ENCODE peak calls at places on chromosomes 11 and 22, in six cellular contexts. One of them, this sample, is unnamed. For H3K4me1, the result is how much of the 10 kb centered on the place peaks cover.

GRCh38 chr11:27319065-27319464 is 44.0 kb downstream of the CCDC34 start:
- DNase-seq in ovary: no peak
- DNase-seq in body of pancreas: no peak
- DNase-seq in sigmoid colon: no peak
- DNase-seq in esophagus muscularis mucosa: no peak
- DNase-seq in right lobe of liver: no peak
- DNase-seq in this sample: no peak

GRCh38 chr11:120594746-120595145 is 83.2 kb downstream of the GRIK4 start:
- DNase-seq in ovary: peak
- DNase-seq in body of pancreas: no peak
- DNase-seq in sigmoid colon: no peak
- DNase-seq in esophagus muscularis mucosa: no peak
- DNase-seq in right lobe of liver: no peak
- DNase-seq in this sample: no peak

GRCh38 chr11:119376197-119376847 is 5.2 kb downstream of the USP2 start:
- DNase-seq in ovary: peak
- DNase-seq in body of pancreas: peak
- DNase-seq in sigmoid colon: peak
- DNase-seq in esophagus muscularis mucosa: no peak
- DNase-seq in right lobe of liver: peak
- DNase-seq in this sample: peak

GRCh38 chr22:26168199-26168915 is 905 bp upstream of the SEZ6L start:
- DNase-seq in ovary: no peak
- DNase-seq in body of pancreas: no peak
- DNase-seq in sigmoid colon: no peak
- DNase-seq in esophagus muscularis mucosa: no peak
- DNase-seq in right lobe of liver: no peak
- DNase-seq in this sample: no peak

GRCh38 chr22:31852691-31853370 is 91.5 kb upstream of the YWHAH start:
- DNase-seq in ovary: no peak
- DNase-seq in body of pancreas: no peak
- DNase-seq in sigmoid colon: no peak
- DNase-seq in esophagus muscularis mucosa: no peak
- DNase-seq in right lobe of liver: no peak
- DNase-seq in this sample: no peak

GRCh38 chr22:29914165-29914564 is 31.2 kb downstream of the MTMR3 start:
- DNase-seq in ovary: no peak
- DNase-seq in body of pancreas: no peak
- DNase-seq in sigmoid colon: no peak
- DNase-seq in esophagus muscularis mucosa: no peak
- DNase-seq in right lobe of liver: no peak
- DNase-seq in this sample: no peak

GRCh38 chr11:113281052-113281725 is 33.2 kb upstream of the TTC12 start:
- DNase-seq in ovary: no peak
- DNase-seq in body of pancreas: no peak
- DNase-seq in sigmoid colon: no peak
- DNase-seq in esophagus muscularis mucosa: peak
- DNase-seq in right lobe of liver: no peak
- DNase-seq in this sample: peak

GRCh38 chr11:96817488-96817887 is 427.7 kb downstream of the JRKL start:
- DNase-seq in ovary: no peak
- DNase-seq in body of pancreas: no peak
- DNase-seq in sigmoid colon: no peak
- DNase-seq in esophagus muscularis mucosa: no peak
- DNase-seq in right lobe of liver: no peak
- DNase-seq in this sample: no peak

GRCh38 chr22:20128902-20129746 is 2.5 kb upstream of the ZDHHC8 start:
- DNase-seq in ovary: no peak
- DNase-seq in body of pancreas: peak
- DNase-seq in sigmoid colon: no peak
- DNase-seq in esophagus muscularis mucosa: no peak
- DNase-seq in right lobe of liver: peak
- DNase-seq in this sample: peak

GRCh38 chr11:1203505-1204271 is 19.2 kb upstream of the MUC5B start:
- DNase-seq in ovary: peak
- DNase-seq in body of pancreas: peak
- DNase-seq in sigmoid colon: peak
- DNase-seq in esophagus muscularis mucosa: no peak
- DNase-seq in right lobe of liver: peak
- DNase-seq in this sample: no peak

GRCh38 chr11:92380882-92381281 is 156.3 kb downstream of the FAT3 start:
- DNase-seq in ovary: no peak
- DNase-seq in body of pancreas: no peak
- DNase-seq in sigmoid colon: no peak
- DNase-seq in esophagus muscularis mucosa: no peak
- DNase-seq in right lobe of liver: no peak
- DNase-seq in this sample: no peak

GRCh38 chr11:32817181-32817842 is 12.4 kb upstream of the PRRG4 start:
- DNase-seq in ovary: no peak
- DNase-seq in body of pancreas: no peak
- DNase-seq in sigmoid colon: no peak
- DNase-seq in esophagus muscularis mucosa: no peak
- DNase-seq in right lobe of liver: no peak
- DNase-seq in this sample: no peak

GRCh38 chr22:29517215-29517908 is 36.2 kb downstream of the THOC5 start:
- DNase-seq in ovary: no peak
- DNase-seq in body of pancreas: peak
- DNase-seq in sigmoid colon: no peak
- DNase-seq in esophagus muscularis mucosa: no peak
- DNase-seq in right lobe of liver: peak
- DNase-seq in this sample: peak

GRCh38 chr22:27842994-27843431 is 41.5 kb upstream of the MN1 start:
- DNase-seq in ovary: no peak
- DNase-seq in body of pancreas: no peak
- DNase-seq in sigmoid colon: peak
- DNase-seq in esophagus muscularis mucosa: no peak
- DNase-seq in right lobe of liver: no peak
- DNase-seq in this sample: no peak

GRCh38 chr22:50621948-50622722 is 5.8 kb downstream of the ARSA start:
- DNase-seq in ovary: peak
- DNase-seq in body of pancreas: peak
- DNase-seq in sigmoid colon: no peak
- DNase-seq in esophagus muscularis mucosa: no peak
- DNase-seq in right lobe of liver: no peak
- DNase-seq in this sample: no peak

GRCh38 chr11:8262552-8263108 is 1.0 kb downstream of the LMO1 start:
- DNase-seq in ovary: peak
- DNase-seq in body of pancreas: peak
- DNase-seq in sigmoid colon: peak
- DNase-seq in esophagus muscularis mucosa: no peak
- DNase-seq in right lobe of liver: peak
- DNase-seq in this sample: peak

GRCh38 chr11:28521075-28521474 is 412.9 kb downstream of the METTL15 start:
- DNase-seq in ovary: no peak
- DNase-seq in body of pancreas: no peak
- DNase-seq in sigmoid colon: no peak
- DNase-seq in esophagus muscularis mucosa: no peak
- DNase-seq in right lobe of liver: no peak
- DNase-seq in this sample: no peak

GRCh38 chr22:40955516-40955915 is 4.3 kb downstream of the RBX1 start:
- DNase-seq in ovary: no peak
- DNase-seq in body of pancreas: no peak
- DNase-seq in sigmoid colon: no peak
- DNase-seq in esophagus muscularis mucosa: no peak
- DNase-seq in right lobe of liver: no peak
- DNase-seq in this sample: no peak

GRCh38 chr22:37752189-37753061 is 55.3 kb upstream of the GCAT start:
- DNase-seq in ovary: peak
- DNase-seq in body of pancreas: peak
- DNase-seq in sigmoid colon: peak
- DNase-seq in esophagus muscularis mucosa: peak
- DNase-seq in right lobe of liver: peak
- DNase-seq in this sample: peak

GRCh38 chr22:35312198-35313059 is 12.7 kb downstream of the TOM1 start:
- DNase-seq in ovary: peak
- DNase-seq in body of pancreas: peak
- DNase-seq in sigmoid colon: peak
- DNase-seq in esophagus muscularis mucosa: no peak
- DNase-seq in right lobe of liver: peak
- DNase-seq in this sample: no peak

GRCh38 chr22:49440931-49441330 is 386.7 kb downstream of the BRD1 start:
- DNase-seq in ovary: no peak
- DNase-seq in body of pancreas: no peak
- DNase-seq in sigmoid colon: no peak
- DNase-seq in esophagus muscularis mucosa: no peak
- DNase-seq in right lobe of liver: peak
- DNase-seq in this sample: no peak

DNA sequence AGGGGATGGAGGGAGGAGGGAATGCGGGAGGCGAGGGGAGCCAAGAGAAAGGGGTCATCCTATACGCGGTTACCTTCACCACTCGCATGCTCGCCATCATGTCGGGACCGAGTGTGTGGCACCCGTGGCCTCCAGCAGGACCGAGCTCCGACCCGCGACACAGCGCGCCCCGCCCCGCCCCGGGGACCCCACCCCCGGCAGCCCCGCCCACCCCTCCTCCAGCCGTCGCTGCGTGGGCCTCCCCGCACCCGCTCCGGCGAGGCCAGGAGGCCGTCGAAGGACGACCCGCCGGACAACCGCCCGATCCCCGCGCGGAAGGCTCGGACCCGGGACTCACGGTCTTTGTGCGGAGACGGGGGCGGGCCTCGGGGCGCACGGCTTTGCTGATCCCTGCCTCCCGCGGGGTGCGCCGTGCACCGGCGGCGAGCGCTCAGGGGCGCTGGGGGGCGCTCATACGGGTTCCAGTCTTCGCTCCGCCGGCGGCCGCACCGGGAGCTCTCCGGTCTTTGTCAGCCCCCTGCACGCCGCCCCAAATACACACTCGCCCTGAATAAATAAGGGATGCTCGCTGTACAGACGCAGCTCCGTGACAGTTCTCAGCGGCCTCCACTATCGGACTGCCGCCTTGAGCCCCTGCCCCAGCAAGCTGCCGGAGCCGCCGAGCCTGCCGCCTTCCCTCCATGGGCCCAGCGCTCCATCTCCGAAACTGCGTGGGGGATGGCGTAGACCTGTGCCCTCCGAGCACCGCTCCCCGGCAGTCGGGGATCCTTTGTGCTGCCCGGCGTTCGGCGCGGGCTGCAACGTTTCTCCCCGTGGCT is at the start of gene UBE2L6:
- DNase-seq in ovary: peak
- DNase-seq in body of pancreas: peak
- DNase-seq in sigmoid colon: peak
- DNase-seq in esophagus muscularis mucosa: no peak
- DNase-seq in right lobe of liver: peak
- DNase-seq in this sample: peak
- TF ChIP-seq POLR2A in ovary: peak
- TF ChIP-seq POLR2A in body of pancreas: peak
- TF ChIP-seq POLR2A in sigmoid colon: no peak
- TF ChIP-seq POLR2A in esophagus muscularis mucosa: no peak
- TF ChIP-seq POLR2A in right lobe of liver: peak
- TF ChIP-seq POLR2A in this sample: peak

GRCh38 chr11:73650400-73650799 is 4.0 kb downstream of the PLEKHB1 start:
- DNase-seq in ovary: no peak
- DNase-seq in body of pancreas: no peak
- DNase-seq in sigmoid colon: no peak
- DNase-seq in esophagus muscularis mucosa: no peak
- DNase-seq in right lobe of liver: no peak
- DNase-seq in this sample: no peak

GRCh38 chr11:73648629-73649046 is 2.3 kb downstream of the PLEKHB1 start:
- DNase-seq in ovary: no peak
- DNase-seq in body of pancreas: no peak
- DNase-seq in sigmoid colon: no peak
- DNase-seq in esophagus muscularis mucosa: no peak
- DNase-seq in right lobe of liver: no peak
- DNase-seq in this sample: no peak

GRCh38 chr11:73651252-73651651 is 4.9 kb downstream of the PLEKHB1 start:
- DNase-seq in ovary: no peak
- DNase-seq in body of pancreas: no peak
- DNase-seq in sigmoid colon: no peak
- DNase-seq in esophagus muscularis mucosa: no peak
- DNase-seq in right lobe of liver: no peak
- DNase-seq in this sample: no peak

GRCh38 chr11:73647459-73648100 is 1.2 kb downstream of the PLEKHB1 start:
- DNase-seq in ovary: peak
- DNase-seq in body of pancreas: peak
- DNase-seq in sigmoid colon: peak
- DNase-seq in esophagus muscularis mucosa: peak
- DNase-seq in right lobe of liver: peak
- DNase-seq in this sample: peak

DNA sequence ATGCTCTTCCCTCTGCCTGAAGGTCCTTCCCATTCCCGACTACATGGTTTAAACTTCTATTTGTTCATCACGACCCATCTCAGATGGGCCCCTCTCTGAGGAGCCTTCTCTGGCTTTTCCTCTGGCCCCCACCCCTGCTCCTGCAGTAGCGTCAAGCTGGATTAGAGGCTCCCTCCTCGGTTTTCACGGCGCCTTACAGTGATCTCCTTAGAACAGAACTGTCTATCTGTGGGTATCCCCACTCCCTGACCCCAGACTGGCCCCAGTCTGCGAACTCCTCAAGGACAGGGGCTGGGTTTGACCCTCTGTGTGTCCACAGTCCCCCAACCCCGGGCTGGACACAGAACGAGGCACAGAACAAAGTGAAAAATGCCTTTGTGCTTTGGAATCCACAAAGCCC is 2.8 kb downstream of the PLEKHB1 start:
- DNase-seq in ovary: no peak
- DNase-seq in body of pancreas: no peak
- DNase-seq in sigmoid colon: no peak
- DNase-seq in esophagus muscularis mucosa: no peak
- DNase-seq in right lobe of liver: no peak
- DNase-seq in this sample: no peak
- H3K4me1 ChIP-seq in ovary: under half
- H3K4me1 ChIP-seq in body of pancreas: under half
- H3K4me1 ChIP-seq in sigmoid colon: under half
- H3K4me1 ChIP-seq in esophagus muscularis mucosa: under half
- H3K4me1 ChIP-seq in right lobe of liver: under half
- H3K4me1 ChIP-seq in this sample: under half

DNA sequence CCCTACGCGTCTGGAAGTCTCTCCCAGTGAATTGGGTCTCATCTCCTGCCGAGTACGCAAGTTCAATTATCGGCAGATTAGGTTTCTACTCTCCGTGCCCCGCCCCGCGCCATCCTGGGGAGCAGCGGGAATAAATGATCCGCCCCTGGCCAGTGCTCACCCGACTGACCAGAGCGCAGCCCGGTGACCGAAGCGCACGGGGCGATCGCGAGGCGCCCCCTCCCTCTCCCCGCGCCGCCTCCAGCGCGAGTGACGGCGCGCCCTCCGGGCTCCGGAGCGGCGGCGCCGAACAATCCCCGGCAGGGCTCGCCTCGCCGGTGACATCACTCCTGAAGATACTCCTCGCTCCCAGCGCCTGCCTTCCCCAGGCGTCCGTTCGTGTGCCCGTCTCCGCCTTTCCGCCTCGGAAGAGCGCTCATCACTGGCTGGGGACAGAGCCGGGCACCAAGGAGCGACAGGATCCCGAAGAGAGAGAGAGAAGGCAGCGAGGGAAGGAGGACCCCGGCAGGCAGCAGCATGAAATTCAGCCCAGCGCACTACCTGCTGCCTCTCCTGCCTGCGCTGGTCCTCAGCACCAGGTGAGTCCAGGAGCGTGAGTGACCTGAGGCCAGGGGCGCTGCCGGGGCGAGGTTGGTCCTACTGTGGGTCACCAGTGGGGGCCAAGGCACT is at the start of gene LUZP2:
- DNase-seq in ovary: no peak
- DNase-seq in body of pancreas: peak
- DNase-seq in sigmoid colon: no peak
- DNase-seq in esophagus muscularis mucosa: no peak
- DNase-seq in right lobe of liver: no peak
- DNase-seq in this sample: peak
- H3K27ac ChIP-seq in ovary: no peak
- H3K27ac ChIP-seq in body of pancreas: no peak
- H3K27ac ChIP-seq in sigmoid colon: no peak
- H3K27ac ChIP-seq in esophagus muscularis mucosa: no peak
- H3K27ac ChIP-seq in right lobe of liver: no peak
- H3K27ac ChIP-seq in this sample: no peak

GRCh38 chr22:47304191-47304831 is 541.9 kb downstream of the TBC1D22A start:
- DNase-seq in ovary: no peak
- DNase-seq in body of pancreas: no peak
- DNase-seq in sigmoid colon: no peak
- DNase-seq in esophagus muscularis mucosa: peak
- DNase-seq in right lobe of liver: no peak
- DNase-seq in this sample: no peak
- TF ChIP-seq POLR2A in ovary: no peak
- TF ChIP-seq POLR2A in body of pancreas: no peak
- TF ChIP-seq POLR2A in sigmoid colon: no peak
- TF ChIP-seq POLR2A in esophagus muscularis mucosa: no peak
- TF ChIP-seq POLR2A in right lobe of liver: no peak
- TF ChIP-seq POLR2A in this sample: no peak